ENCODE peak calls at places on chromosomes 1 and 21, in six cellular contexts. E, I, S, J, W and U are unnamed samples.

GRCh38 chr1:178537445-178538090 is 24.7 kb downstream of the TEX35 start:
- DNase-seq in I (no peak), S (no peak), E (no peak), J (no peak), W (peak), U (no peak)

GRCh38 chr1:92411511-92411910 is 75.2 kb downstream of the GFI1 start:
- DNase-seq in S (no peak), I (no peak), W (no peak), E (no peak), J (no peak), U (peak)

GRCh38 chr1:113616201-113616600 is 143.1 kb downstream of the PHTF1 start:
- DNase-seq in I (no peak), E (no peak), J (no peak), S (no peak), W (no peak), U (no peak)

GRCh38 chr1:208178091-208178529 is 66.1 kb downstream of the PLXNA2 start:
- DNase-seq in E (no peak), I (no peak), S (no peak), W (no peak), J (peak), U (no peak)

GRCh38 chr1:114745351-114745750 is 12.4 kb downstream of the CSDE1 start:
- DNase-seq in S (no peak), J (no peak), W (no peak), I (no peak), E (no peak), U (no peak)

GRCh38 chr1:41673355-41673754 is 188.9 kb upstream of the EDN2 start:
- DNase-seq in W (no peak), E (no peak), S (no peak), J (no peak), I (no peak), U (no peak)

GRCh38 chr1:40634901-40635655 is 30.4 kb downstream of the RIMS3 start:
- DNase-seq in I (no peak), W (no peak), S (peak), E (no peak), J (no peak), U (no peak)

GRCh38 chr1:161038523-161039153 is at the start of gene TSTD1:
- DNase-seq in S (peak), W (peak), J (peak), I (peak), E (peak), U (no peak)

GRCh38 chr1:2155788-2156187 is 38.8 kb downstream of the FAAP20 start:
- DNase-seq in S (no peak), I (no peak), W (no peak), J (no peak), E (no peak), U (no peak)

GRCh38 chr1:99648107-99648506 is 2.2 kb downstream of the PALMD start:
- DNase-seq in E (peak), W (no peak), S (peak), J (peak), I (no peak), U (no peak)

GRCh38 chr1:230752407-230752806 is 5.2 kb downstream of the CAPN9 start:
- DNase-seq in J (peak), W (peak), I (no peak), S (no peak), E (no peak), U (no peak)

GRCh38 chr1:184443624-184444023 is 56.8 kb downstream of the C1orf21 start:
- DNase-seq in J (no peak), S (no peak), I (no peak), E (no peak), W (no peak), U (no peak)

GRCh38 chr1:78005755-78006154 is 1.0 kb downstream of the DNAJB4 start:
- DNase-seq in E (peak), S (peak), J (peak), W (no peak), I (no peak), U (no peak)

GRCh38 chr1:218751208-218751948 is 406.2 kb downstream of the TGFB2 start:
- DNase-seq in J (no peak), S (no peak), W (no peak), E (no peak), I (no peak), U (no peak)

GRCh38 chr1:118371612-118372011 is 186.6 kb upstream of the SPAG17 start:
- DNase-seq in J (no peak), S (no peak), I (no peak), W (no peak), E (no peak), U (no peak)

GRCh38 chr1:61424382-61424781 is 300.6 kb downstream of the TM2D1 start:
- DNase-seq in J (no peak), W (no peak), S (no peak), I (no peak), E (no peak), U (no peak)

GRCh38 chr1:22773981-22774471 is 63.4 kb downstream of the EPHB2 start:
- DNase-seq in E (peak), S (peak), J (peak), I (peak), W (no peak), U (no peak)

GRCh38 chr1:35715568-35716002 is 3.1 kb downstream of the C1orf216 start:
- DNase-seq in S (peak), J (peak), W (peak), I (peak), E (peak), U (peak)

GRCh38 chr1:44170281-44170823 is 28.9 kb upstream of the KLF18 start:
- DNase-seq in S (no peak), E (no peak), J (no peak), W (no peak), I (no peak), U (no peak)

GRCh38 chr21:42309753-42310213 is 5.4 kb downstream of the TFF3 start:
- DNase-seq in S (peak), E (peak), J (peak), W (peak), I (no peak), U (peak)

GRCh38 chr1:41811051-41811795 is 107.5 kb downstream of the HIVEP3 start:
- DNase-seq in W (no peak), S (no peak), I (no peak), J (no peak), E (no peak), U (no peak)

DNA sequence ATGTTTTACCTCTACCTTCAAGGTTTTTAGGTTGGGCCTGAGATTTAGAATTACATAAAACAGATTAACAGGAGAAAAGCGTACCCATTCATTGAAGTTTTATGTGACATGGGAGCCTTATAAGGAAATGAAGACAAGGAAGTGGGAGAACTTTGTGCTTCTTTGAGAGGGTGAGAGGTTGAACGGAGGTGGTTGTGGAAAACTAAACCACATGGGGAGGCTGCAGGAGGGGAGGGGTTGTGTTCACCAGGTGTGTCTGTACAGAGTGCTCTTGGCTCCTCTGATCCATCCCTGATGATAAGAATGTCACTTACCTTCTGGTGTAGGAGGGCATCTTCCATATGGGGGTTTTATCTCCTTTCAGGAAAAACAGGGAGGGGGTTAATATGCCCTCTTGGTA is 2.7 kb downstream of the SLX9 start:
- DNase-seq in E (no peak), J (no peak), S (no peak), W (no peak), I (no peak), U (no peak)
- TF ChIP-seq POLR2A in E (no peak), J (no peak), S (no peak), W (no peak), I (no peak), U (no peak)

DNA sequence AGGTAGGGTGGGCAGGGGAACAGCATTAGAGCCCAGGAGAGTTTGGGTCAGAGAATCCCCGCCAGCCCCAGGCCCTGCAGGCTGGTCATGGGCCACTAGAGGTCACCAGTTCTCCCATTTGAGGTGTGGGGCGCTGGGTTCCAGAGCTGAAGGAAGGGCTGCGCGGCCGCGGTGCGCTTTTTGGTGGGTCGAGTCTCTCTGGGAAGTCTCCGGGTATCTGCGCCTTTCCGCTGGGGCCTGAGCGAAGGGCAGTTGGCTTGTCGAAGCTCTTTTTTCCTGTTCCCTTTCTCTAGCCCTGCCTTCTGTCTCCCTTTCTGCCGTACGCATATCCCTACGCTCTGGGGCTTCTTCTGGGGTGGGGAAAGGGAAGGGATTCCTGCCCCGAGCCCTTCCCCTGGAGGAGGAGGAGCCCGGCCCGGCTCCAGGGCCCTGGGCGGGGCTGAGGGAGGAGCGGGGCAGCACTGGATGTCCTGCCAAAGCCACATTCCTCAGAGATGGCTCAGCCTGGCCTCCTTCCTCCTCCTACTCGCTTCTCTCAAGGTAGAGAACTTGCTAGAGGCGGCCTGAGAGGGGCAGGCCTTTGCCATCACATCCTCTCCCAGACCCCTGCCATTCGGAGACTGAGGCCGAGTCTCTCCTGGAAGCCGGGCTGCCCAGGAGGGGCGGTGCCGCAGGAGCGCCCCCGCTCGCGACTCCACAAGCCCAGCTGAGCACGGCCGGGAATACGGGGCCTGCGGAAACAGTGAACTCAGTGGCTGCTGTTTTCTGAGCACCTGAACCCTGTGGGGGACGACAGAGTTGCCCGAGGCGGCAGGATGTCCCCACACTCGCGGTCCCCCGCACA is 12.0 kb downstream of the ADAMTSL4 start:
- DNase-seq in W (peak), E (peak), S (peak), J (peak), I (peak), U (peak)
- TF ChIP-seq POLR2A in W (peak), E (peak), S (peak), J (peak), I (peak), U (peak)

GRCh38 chr21:44873356-44874239 is at the start of gene PTTG1IP:
- DNase-seq in J (peak), W (peak), I (peak), S (peak), E (peak), U (peak)
- TF ChIP-seq POLR2A in J (peak), W (peak), I (peak), S (peak), E (peak), U (peak)

GRCh38 chr1:110004583-110004982 is 20.0 kb downstream of the AHCYL1 start:
- DNase-seq in S (no peak), E (no peak), I (no peak), W (no peak), J (no peak), U (no peak)

GRCh38 chr1:110005971-110006370 is 21.4 kb downstream of the AHCYL1 start:
- DNase-seq in J (no peak), S (no peak), I (no peak), W (no peak), E (no peak), U (no peak)

GRCh38 chr1:110006516-110006915 is 22.0 kb downstream of the AHCYL1 start:
- DNase-seq in S (no peak), E (no peak), I (no peak), W (no peak), J (no peak), U (no peak)

GRCh38 chr1:110002695-110003094 is 18.1 kb downstream of the AHCYL1 start:
- DNase-seq in J (no peak), E (no peak), I (no peak), W (no peak), S (no peak), U (no peak)

GRCh38 chr1:110003747-110004428 is 19.3 kb downstream of the AHCYL1 start:
- DNase-seq in J (peak), W (peak), I (peak), S (peak), E (peak), U (peak)
- TF ChIP-seq POLR2A in J (no peak), W (no peak), I (no peak), S (peak), E (no peak), U (no peak)

GRCh38 chr1:206082831-206083695 is 30.1 kb downstream of the RHEX start:
- DNase-seq in S (no peak), J (no peak), E (no peak), I (no peak), W (no peak), U (no peak)
- TF ChIP-seq POLR2A in S (no peak), J (no peak), E (no peak), I (no peak), W (no peak), U (no peak)

GRCh38 chr1:201714542-201715276 is 114.2 kb upstream of the IPO9 start:
- DNase-seq in J (no peak), S (peak), W (peak), I (peak), E (peak), U (peak)

GRCh38 chr1:201715351-201715750 is 113.6 kb upstream of the IPO9 start:
- DNase-seq in W (no peak), J (no peak), I (no peak), S (no peak), E (no peak), U (no peak)

GRCh38 chr1:201711811-201712210 is 117.1 kb upstream of the IPO9 start:
- DNase-seq in I (no peak), W (no peak), J (no peak), S (no peak), E (no peak), U (no peak)

GRCh38 chr1:201712387-201713092 is 116.4 kb upstream of the IPO9 start:
- DNase-seq in W (no peak), E (no peak), S (no peak), I (no peak), J (no peak), U (no peak)

DNA sequence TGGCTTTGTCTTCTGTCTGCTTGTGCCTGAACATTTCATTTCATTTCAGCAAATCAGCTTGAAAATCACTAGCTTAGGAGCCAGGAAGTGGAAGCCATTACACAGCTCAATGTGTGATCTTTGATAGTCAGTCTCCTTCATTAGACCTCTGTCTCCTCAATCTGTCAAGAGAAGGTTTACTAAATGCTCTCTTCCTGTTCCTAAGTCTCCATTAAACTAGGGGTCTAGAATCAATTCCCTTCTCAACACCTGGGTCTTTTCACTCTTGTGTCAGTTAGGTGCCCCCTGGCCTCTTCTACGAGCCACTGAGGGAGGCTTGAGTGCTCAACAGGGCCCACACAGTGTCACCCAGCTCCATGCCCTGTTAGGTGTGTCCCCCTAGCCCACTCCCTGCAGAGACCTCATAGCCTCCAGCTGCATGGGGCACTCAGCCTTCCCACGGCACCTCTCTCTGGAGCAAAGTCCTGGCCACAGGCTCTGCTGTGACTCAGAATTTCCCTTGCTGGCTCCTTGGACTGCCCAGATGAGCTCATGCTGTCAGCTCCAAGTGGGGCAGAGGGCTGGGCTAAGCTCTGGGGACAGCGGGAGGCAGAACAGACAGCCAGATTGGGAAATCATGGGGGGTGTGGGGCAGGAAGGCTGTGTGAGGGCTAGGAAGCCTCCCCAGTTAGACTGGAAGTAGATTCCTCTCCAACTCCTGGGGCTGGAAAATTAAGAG is 115.7 kb upstream of the IPO9 start:
- DNase-seq in W (peak), E (peak), I (peak), J (peak), S (peak), U (peak)
- TF ChIP-seq POLR2A in W (no peak), E (no peak), I (peak), J (no peak), S (peak), U (peak)

DNA sequence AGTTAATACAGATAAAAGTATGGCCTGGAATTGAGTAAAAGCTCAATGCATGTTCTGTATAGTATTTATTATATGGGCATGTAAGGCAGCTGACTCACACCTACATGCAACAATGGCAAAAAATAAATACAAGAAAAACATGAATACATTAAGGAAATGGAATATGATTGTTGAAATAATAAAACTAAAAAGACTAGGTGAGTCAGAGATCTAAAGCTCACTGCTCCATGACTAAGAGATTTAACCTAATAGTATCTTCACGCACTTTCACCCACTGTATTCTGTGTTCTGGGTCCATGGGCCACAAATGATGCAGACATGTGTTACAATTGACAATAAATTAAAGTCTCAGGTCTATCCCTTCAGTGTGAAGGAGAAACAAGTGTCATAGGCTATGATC is 607.0 kb downstream of the AGBL4 start:
- DNase-seq in S (no peak), J (no peak), I (no peak), E (no peak), W (no peak), U (no peak)
- TF ChIP-seq POLR2A in S (no peak), J (no peak), I (no peak), E (no peak), W (no peak), U (no peak)